ENCODE peak calls at places on chromosomes 11 and 22, in seven cellular contexts. F is mesenchymal stem cell, E is IMR-90, T is H1, D is mesendoderm, P is trophoblast cell, B is H9. Y is an unnamed sample.

GRCh38 chr11:10594407-10594806 is 25.9 kb upstream of the LYVE1 start:
- DNase-seq in P (peak), E (no peak), T (no peak), D (no peak), B (no peak), F (no peak), Y (no peak)

GRCh38 chr11:312092-312816 is 1.6 kb upstream of the IFITM1 start:
- DNase-seq in P (no peak), E (no peak), T (no peak), B (no peak), D (no peak), F (no peak), Y (no peak)

GRCh38 chr11:108732395-108732794 is 67.5 kb downstream of the DDX10 start:
- DNase-seq in P (peak), T (no peak), D (no peak), B (no peak), F (no peak), E (no peak), Y (no peak)

GRCh38 chr11:10309163-10310093 is 4.6 kb downstream of the ADM start:
- DNase-seq in P (peak), B (peak), F (peak), D (peak), E (peak), T (no peak), Y (no peak)

GRCh38 chr11:32137263-32137662 is 46.4 kb downstream of the RCN1 start:
- DNase-seq in F (peak), E (peak), B (no peak), D (peak), P (peak), T (no peak), Y (no peak)

GRCh38 chr11:67367014-67367835 is 6.2 kb downstream of the CLCF1 start:
- DNase-seq in B (no peak), T (no peak), D (no peak), E (no peak), P (no peak), F (no peak), Y (no peak)

GRCh38 chr11:41579546-41579945 is 120.1 kb upstream of the LRRC4C start:
- DNase-seq in E (no peak), B (no peak), F (no peak), P (no peak), T (no peak), D (no peak), Y (no peak)

GRCh38 chr11:66056541-66056940 is 4.4 kb downstream of the SF3B2 start:
- DNase-seq in P (no peak), D (no peak), B (no peak), T (no peak), F (no peak), E (no peak), Y (no peak)

GRCh38 chr22:28442951-28443876 is 236.4 kb downstream of the TTC28 start:
- DNase-seq in E (peak), T (peak), F (peak), D (peak), P (no peak), B (peak), Y (peak)

GRCh38 chr22:20953668-20954500 is 13.2 kb upstream of the AIFM3 start:
- DNase-seq in B (no peak), D (no peak), F (peak), T (no peak), E (peak), P (peak), Y (no peak)

GRCh38 chr11:3969613-3970012 is 114.1 kb downstream of the STIM1 start:
- DNase-seq in T (no peak), B (no peak), E (no peak), D (no peak), F (no peak), P (no peak), Y (no peak)

GRCh38 chr11:65574147-65574962 is 1.5 kb upstream of the EHBP1L1 start:
- DNase-seq in E (peak), F (peak), P (peak), D (peak), B (peak), T (peak), Y (peak)

GRCh38 chr11:85595285-85595884 is 31.8 kb downstream of the DLG2 start:
- DNase-seq in E (peak), P (no peak), F (peak), D (peak), T (no peak), B (no peak), Y (peak)

GRCh38 chr22:28112548-28113043 is 193.5 kb upstream of the PITPNB start:
- DNase-seq in F (peak), P (no peak), E (peak), T (no peak), B (peak), D (peak), Y (peak)

GRCh38 chr11:37908224-37908558 is 1310.2 kb upstream of the RAG2 start:
- DNase-seq in D (no peak), E (no peak), F (no peak), P (no peak), B (no peak), T (no peak), Y (no peak)

GRCh38 chr22:31828739-31829138 is 74.9 kb downstream of the DEPDC5 start:
- DNase-seq in T (no peak), P (no peak), B (no peak), E (no peak), D (no peak), F (peak), Y (no peak)

GRCh38 chr11:40338739-40339138 is 1120.7 kb downstream of the LRRC4C start:
- DNase-seq in E (peak), T (no peak), D (peak), F (peak), P (no peak), B (no peak), Y (no peak)

GRCh38 chr22:30821863-30822215 is 127.2 kb downstream of the OSBP2 start:
- DNase-seq in E (no peak), T (no peak), P (no peak), B (no peak), D (no peak), F (no peak), Y (no peak)

GRCh38 chr11:48012051-48012391 is 31.7 kb downstream of the PTPRJ start:
- DNase-seq in E (no peak), D (no peak), B (no peak), T (no peak), F (no peak), P (no peak), Y (no peak)

GRCh38 chr11:64436025-64436424 is 77.1 kb downstream of the RPS6KA4 start:
- DNase-seq in B (no peak), T (no peak), E (no peak), F (no peak), P (no peak), D (no peak), Y (no peak)

GRCh38 chr11:129410561-129410960 is 34.9 kb downstream of the BARX2 start:
- DNase-seq in P (no peak), E (no peak), F (no peak), B (no peak), T (no peak), D (no peak), Y (no peak)

GRCh38 chr22:38186429-38186828 is 4.8 kb upstream of the PLA2G6 start:
- DNase-seq in B (no peak), E (no peak), T (no peak), D (no peak), P (peak), F (peak), Y (no peak)

GRCh38 chr11:102269927-102270326 is 47.4 kb upstream of the BIRC3 start:
- DNase-seq in F (no peak), B (no peak), T (no peak), E (peak), P (no peak), D (no peak), Y (no peak)

GRCh38 chr11:8650401-8650990 is 32.0 kb downstream of the TRIM66 start:
- DNase-seq in F (peak), D (no peak), P (no peak), E (peak), T (no peak), B (no peak), Y (no peak)

GRCh38 chr11:6353367-6353987 is 33.2 kb upstream of the CAVIN3 start:
- DNase-seq in T (peak), E (peak), B (peak), D (peak), F (peak), P (peak), Y (peak)

GRCh38 chr11:105589346-105589745 is 20.5 kb upstream of the GRIA4 start:
- DNase-seq in E (peak), D (no peak), B (no peak), F (peak), P (no peak), T (no peak), Y (no peak)

GRCh38 chr11:75421035-75421602 is 11.9 kb downstream of the KLHL35 start:
- DNase-seq in P (no peak), T (no peak), F (no peak), E (no peak), D (no peak), B (no peak), Y (no peak)

GRCh38 chr22:20571531-20572007 is 64.2 kb downstream of the MED15 start:
- DNase-seq in D (peak), E (no peak), F (peak), T (no peak), B (peak), P (no peak), Y (peak)

GRCh38 chr22:44672632-44673031 is 29.4 kb upstream of the PRR5 start:
- DNase-seq in E (no peak), T (no peak), P (no peak), F (no peak), B (no peak), D (no peak), Y (no peak)

GRCh38 chr11:133040289-133040893 is 491.9 kb downstream of the OPCML start:
- DNase-seq in T (peak), B (no peak), E (peak), P (no peak), F (no peak), D (peak), Y (no peak)

GRCh38 chr11:9527481-9528140 is 45.9 kb upstream of the WEE1 start:
- DNase-seq in E (peak), D (no peak), P (no peak), F (no peak), B (no peak), T (no peak), Y (no peak)

GRCh38 chr11:95487391-95487790 is 256.4 kb upstream of the SESN3 start:
- DNase-seq in D (peak), F (no peak), B (no peak), P (peak), E (no peak), T (no peak), Y (no peak)

GRCh38 chr11:61955031-61955415 is 4.9 kb downstream of the BEST1 start:
- DNase-seq in D (peak), F (peak), P (peak), T (no peak), E (peak), B (peak), Y (peak)

GRCh38 chr22:43276311-43276710 is 66.9 kb downstream of the SCUBE1 start:
- DNase-seq in E (no peak), P (peak), B (no peak), T (no peak), D (peak), F (no peak), Y (no peak)

GRCh38 chr22:19779011-19779421 is 18.4 kb downstream of the TBX1 start:
- DNase-seq in E (no peak), T (no peak), P (no peak), F (no peak), D (no peak), B (no peak), Y (no peak)

GRCh38 chr22:17972385-17973181 is 51.8 kb downstream of the MICAL3 start:
- DNase-seq in E (peak), T (no peak), F (peak), P (peak), D (peak), B (no peak), Y (no peak)

GRCh38 chr22:39514373-39514973 is 5.9 kb upstream of the ATF4 start:
- DNase-seq in T (no peak), E (peak), D (no peak), P (no peak), B (peak), F (no peak), Y (no peak)

GRCh38 chr11:118068945-118069612 is 7.8 kb upstream of the TMPRSS4 start:
- DNase-seq in B (no peak), F (no peak), T (no peak), D (no peak), E (no peak), P (no peak), Y (no peak)

GRCh38 chr11:112292785-112293407 is 32.2 kb upstream of the PLET1 start:
- DNase-seq in P (no peak), F (peak), T (no peak), B (no peak), D (no peak), E (peak), Y (no peak)

GRCh38 chr11:35214792-35215193 is 75.8 kb downstream of the CD44 start:
- DNase-seq in F (peak), D (peak), P (no peak), B (peak), E (peak), T (peak), Y (no peak)

DNA sequence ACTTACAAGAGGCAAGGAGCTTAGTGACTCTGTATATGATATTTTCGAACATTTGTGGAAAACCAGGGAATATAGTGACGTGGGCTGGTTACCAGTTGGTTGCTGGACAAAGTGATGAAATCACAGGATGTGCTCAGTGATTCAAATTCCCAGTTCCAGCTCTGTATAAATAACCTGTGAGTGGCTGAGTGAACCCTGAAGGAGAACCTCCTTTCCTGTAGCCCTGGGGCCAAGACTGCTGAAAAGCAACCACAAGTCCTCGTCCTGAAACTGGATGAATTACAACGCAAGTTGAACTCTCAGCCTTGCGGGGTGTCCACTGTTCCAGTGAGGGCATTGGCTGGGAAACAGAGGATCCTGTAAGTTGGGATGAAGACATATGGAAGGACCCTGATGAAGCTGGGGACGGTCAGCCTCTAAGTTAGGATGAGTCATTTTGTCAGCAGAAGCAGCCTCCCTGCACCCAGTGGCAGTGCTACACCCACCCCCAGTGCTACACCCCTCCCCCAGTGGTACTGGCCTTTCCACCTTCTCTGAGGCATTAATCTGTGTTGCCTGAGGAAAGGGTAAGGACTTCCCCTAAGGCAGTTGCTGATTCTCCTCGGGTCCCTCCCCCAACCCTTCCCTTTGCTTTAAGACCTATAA is 22.0 kb upstream of the CD81 start:
- DNase-seq in E (peak), F (peak), D (no peak), B (no peak), P (no peak), T (no peak), Y (no peak)
- H3K4me2 ChIP-seq in E (peak), F (no peak), D (no peak), B (no peak), P (no peak), T (no peak), Y (no peak)

GRCh38 chr11:106988151-106988806 is 30.0 kb downstream of the GUCY1A2 start:
- DNase-seq in F (peak), E (peak), B (no peak), D (no peak), T (no peak), P (no peak), Y (no peak)
- H3K4ac ChIP-seq in F (peak), E (no peak), B (no peak), D (no peak), T (no peak), P (no peak), Y (no peak)

GRCh38 chr22:50262973-50263617 is 1.6 kb upstream of the MAPK12 start:
- DNase-seq in P (no peak), T (no peak), F (no peak), B (no peak), D (no peak), E (no peak), Y (no peak)
- H3K4me2 ChIP-seq in P (no peak), T (no peak), F (no peak), B (no peak), D (no peak), E (no peak), Y (no peak)

GRCh38 chr11:120972621-120973020 is 51.3 kb upstream of the TBCEL start:
- DNase-seq in P (no peak), T (no peak), D (no peak), F (no peak), E (no peak), B (no peak), Y (no peak)

GRCh38 chr11:120973501-120973900 is 50.4 kb upstream of the TBCEL start:
- DNase-seq in B (no peak), F (no peak), P (no peak), D (no peak), T (no peak), E (no peak), Y (no peak)

GRCh38 chr11:120974466-120974865 is 49.4 kb upstream of the TBCEL start:
- DNase-seq in B (no peak), T (no peak), E (no peak), P (no peak), D (no peak), F (no peak), Y (no peak)

GRCh38 chr11:120977470-120977869 is 46.4 kb upstream of the TBCEL start:
- DNase-seq in F (no peak), B (no peak), D (no peak), T (no peak), P (no peak), E (peak), Y (no peak)

GRCh38 chr11:120974980-120975379 is 48.9 kb upstream of the TBCEL start:
- DNase-seq in T (no peak), B (no peak), E (no peak), D (peak), F (no peak), P (no peak), Y (no peak)
- H3K4ac ChIP-seq in T (no peak), B (no peak), E (no peak), D (no peak), F (no peak), P (no peak), Y (no peak)

GRCh38 chr11:119417726-119418540 is 5.0 kb downstream of the THY1 start:
- DNase-seq in T (no peak), D (peak), F (peak), B (peak), E (peak), P (peak), Y (no peak)
- H3K4me2 ChIP-seq in T (no peak), D (no peak), F (no peak), B (no peak), E (peak), P (no peak), Y (no peak)

GRCh38 chr11:2265854-2266585 is 4.4 kb downstream of the ASCL2 start:
- DNase-seq in B (no peak), T (no peak), D (no peak), F (no peak), P (no peak), E (no peak), Y (no peak)

GRCh38 chr11:2263724-2264360 is 6.5 kb downstream of the ASCL2 start:
- DNase-seq in B (no peak), E (no peak), F (no peak), P (no peak), D (no peak), T (no peak), Y (no peak)

GRCh38 chr11:2263012-2263565 is 7.3 kb downstream of the ASCL2 start:
- DNase-seq in F (no peak), P (no peak), D (no peak), T (no peak), E (no peak), B (no peak), Y (no peak)

GRCh38 chr11:2265396-2265795 is 5.0 kb downstream of the ASCL2 start:
- DNase-seq in E (no peak), T (no peak), D (no peak), P (peak), B (no peak), F (no peak), Y (no peak)

GRCh38 chr11:2264366-2265011 is 5.9 kb downstream of the ASCL2 start:
- DNase-seq in T (no peak), P (no peak), E (no peak), B (no peak), F (no peak), D (no peak), Y (no peak)
- H3K4ac ChIP-seq in T (no peak), P (no peak), E (no peak), B (no peak), F (no peak), D (no peak), Y (no peak)

Y was measured in neuronal stem cell.